ENCODE peak calls at places on chromosome 18, in seven cellular contexts. R, L, O, P, S, M and Z are unnamed samples.

GRCh38 chr18:54946149-54946581 is 13.1 kb downstream of the CCDC68 start:
- DNase-seq in L (no peak), O (no peak), M (peak; percentile 21), S (no peak), P (no peak), R (no peak), Z (no peak)

GRCh38 chr18:1483386-1483785 is 578.7 kb downstream of the ADCYAP1 start:
- DNase-seq in L (no peak), M (no peak), R (no peak), S (no peak), O (peak; percentile 38), P (no peak), Z (no peak)

GRCh38 chr18:32349728-32350395 is 120.8 kb downstream of the GAREM1 start:
- DNase-seq in M (no peak), R (no peak), P (no peak), S (no peak), O (peak; percentile 81), L (peak; percentile 94), Z (peak; percentile 9)

GRCh38 chr18:33579147-33579867 is 1.3 kb downstream of the ASXL3 start:
- DNase-seq in M (no peak), R (no peak), S (no peak), P (no peak), O (peak; percentile 52), L (no peak), Z (no peak)

GRCh38 chr18:848062-848795 is 36.2 kb upstream of the YES1 start:
- DNase-seq in L (no peak), O (no peak), M (no peak), S (no peak), R (no peak), P (no peak), Z (no peak)

GRCh38 chr18:28284132-28284531 is 107.2 kb upstream of the CDH2 start:
- DNase-seq in R (no peak), L (no peak), P (no peak), O (no peak), M (no peak), S (no peak), Z (no peak)

GRCh38 chr18:72692086-72692485 is 147.9 kb upstream of the CBLN2 start:
- DNase-seq in L (no peak), M (no peak), O (no peak), P (no peak), R (no peak), S (peak; percentile 21), Z (no peak)

GRCh38 chr18:62841405-62841804 is 126.1 kb downstream of the PHLPP1 start:
- DNase-seq in M (no peak), S (no peak), L (no peak), P (no peak), R (no peak), O (no peak), Z (no peak)

GRCh38 chr18:6741290-6741689 is 11.8 kb downstream of the ARHGAP28 start:
- DNase-seq in P (no peak), S (no peak), R (no peak), L (peak; percentile 50), O (no peak), M (no peak), Z (peak; percentile 44)

GRCh38 chr18:14941792-14942191 is 193.8 kb downstream of the ANKRD30B start:
- DNase-seq in O (no peak), P (no peak), S (no peak), R (no peak), M (no peak), L (no peak), Z (no peak)

GRCh38 chr18:54129448-54130134 is 94.9 kb downstream of the MBD2 start:
- DNase-seq in O (no peak), R (no peak), M (no peak), S (no peak), P (no peak), L (no peak), Z (no peak)

GRCh38 chr18:26741041-26741440 is 124.5 kb downstream of the AQP4 start:
- DNase-seq in L (no peak), O (no peak), P (no peak), R (no peak), M (no peak), S (no peak), Z (no peak)

GRCh38 chr18:6405237-6406074 is 9.3 kb downstream of the L3MBTL4 start:
- DNase-seq in R (no peak), P (no peak), L (no peak), S (no peak), O (peak; percentile 73), M (no peak), Z (no peak)

GRCh38 chr18:75858754-75859153 is 431.3 kb upstream of the SMIM21 start:
- DNase-seq in S (no peak), O (no peak), L (no peak), M (no peak), P (no peak), R (no peak), Z (no peak)

GRCh38 chr18:22069916-22070315 is 99.5 kb upstream of the GATA6 start:
- DNase-seq in P (no peak), L (no peak), R (no peak), O (no peak), S (no peak), M (no peak), Z (no peak)

GRCh38 chr18:36129300-36130038 is at the start of the genes ELP2 and SLC39A6:
- DNase-seq in O (peak; percentile 96), R (peak; percentile 91), M (peak; percentile 94), L (peak; percentile 95), S (peak; percentile 97), P (peak; percentile 95), Z (peak; percentile 83)

GRCh38 chr18:8167036-8167435 is 442.2 kb upstream of the RAB12 start:
- DNase-seq in R (no peak), M (no peak), P (no peak), L (no peak), O (no peak), S (no peak), Z (no peak)

GRCh38 chr18:37424507-37424906 is 141.1 kb downstream of the CELF4 start:
- DNase-seq in R (no peak), L (no peak), O (no peak), S (no peak), P (no peak), M (no peak), Z (no peak)

GRCh38 chr18:9513971-9514512 is 38.7 kb downstream of the RALBP1 start:
- DNase-seq in L (no peak), P (no peak), M (no peak), S (no peak), R (no peak), O (no peak), Z (no peak)

GRCh38 chr18:2935438-2936192 is 77.3 kb downstream of the LPIN2 start:
- DNase-seq in R (no peak), P (no peak), S (no peak), L (no peak), O (no peak), M (no peak), Z (no peak)

GRCh38 chr18:22515250-22515649 is 97.5 kb upstream of the CTAGE1 start:
- DNase-seq in P (no peak), R (no peak), M (no peak), L (no peak), O (no peak), S (no peak), Z (no peak)

GRCh38 chr18:69444221-69444620 is 43.5 kb downstream of the DOK6 start:
- DNase-seq in R (no peak), M (no peak), O (no peak), L (no peak), P (no peak), S (no peak), Z (no peak)

GRCh38 chr18:63515279-63515678 is 26.9 kb upstream of the SERPINB12 start:
- DNase-seq in P (no peak), L (no peak), S (no peak), O (no peak), M (no peak), R (no peak), Z (no peak)

GRCh38 chr18:23317975-23318675 is 135.0 kb upstream of the RIOK3 start:
- DNase-seq in M (no peak), S (no peak), L (no peak), P (no peak), R (no peak), O (no peak), Z (no peak)

GRCh38 chr18:39558658-39559057 is 1993.1 kb upstream of the CELF4 start:
- DNase-seq in M (no peak), S (no peak), O (no peak), P (no peak), L (no peak), R (no peak), Z (no peak)

GRCh38 chr18:25136416-25137132 is 215.4 kb downstream of the ZNF521 start:
- DNase-seq in R (no peak), S (no peak), O (no peak), P (no peak), M (no peak), L (peak; percentile 37), Z (no peak)

GRCh38 chr18:1014951-1015627 is 110.4 kb downstream of the ADCYAP1 start:
- DNase-seq in O (no peak), L (no peak), S (no peak), R (no peak), M (no peak), P (no peak), Z (no peak)

GRCh38 chr18:45359275-45360009 is 255.8 kb upstream of the SLC14A2 start:
- DNase-seq in S (no peak), M (no peak), R (no peak), P (no peak), O (no peak), L (no peak), Z (no peak)